ENCODE peak calls at places on chromosomes 11 and 22, in four cellular contexts. G, A, T and B are unnamed samples.

GRCh38 chr11:67372232-67372992 is 986 bp downstream of the CLCF1 start:
- DNase-seq in T (no peak), A (peak), G (peak), B (peak)

GRCh38 chr11:69007978-69008381 is 5.1 kb downstream of the MRGPRF start:
- DNase-seq in G (no peak), A (no peak), T (no peak), B (no peak)

GRCh38 chr11:110490886-110491285 is 61.1 kb downstream of the FDX1 start:
- DNase-seq in A (no peak), G (no peak), T (no peak), B (peak)

GRCh38 chr11:64450168-64450560 is 91.2 kb downstream of the RPS6KA4 start:
- DNase-seq in A (no peak), T (no peak), G (no peak), B (no peak)

GRCh38 chr11:115843685-115844084 is 339.5 kb upstream of the CADM1 start:
- DNase-seq in G (no peak), T (no peak), A (no peak), B (no peak)

GRCh38 chr22:46087816-46088277 is 62.5 kb upstream of the PPARA start:
- DNase-seq in A (peak), T (no peak), G (no peak), B (peak)

GRCh38 chr11:75784506-75784905 is 15.9 kb downstream of the DGAT2 start:
- DNase-seq in A (no peak), G (no peak), T (no peak), B (no peak)

GRCh38 chr11:3231851-3232744 is at the start of gene MRGPRE:
- DNase-seq in A (no peak), T (no peak), G (peak), B (peak)

GRCh38 chr22:36764641-36765040 is 11.3 kb downstream of the IFT27 start:
- DNase-seq in G (no peak), T (no peak), A (no peak), B (no peak)

GRCh38 chr11:79439430-79439892 is 1.4 kb downstream of the TENM4 start:
- DNase-seq in G (no peak), T (no peak), A (no peak), B (peak)
- TF ChIP-seq EZH2 in G (peak), T (no peak), A (no peak), B (peak)

GRCh38 chr11:6654281-6655019 is 1.2 kb downstream of the DCHS1 start:
- DNase-seq in G (no peak), T (no peak), A (no peak), B (no peak)

GRCh38 chr11:6656581-6656915 is 939 bp upstream of the DCHS1 start:
- DNase-seq in T (no peak), G (no peak), A (no peak), B (no peak)

GRCh38 chr11:6655790-6656580 is at the start of gene DCHS1:
- DNase-seq in A (peak), T (no peak), G (peak), B (peak)

GRCh38 chr11:6653656-6654055 is 2.0 kb downstream of the DCHS1 start:
- DNase-seq in A (no peak), T (no peak), G (no peak), B (no peak)

DNA sequence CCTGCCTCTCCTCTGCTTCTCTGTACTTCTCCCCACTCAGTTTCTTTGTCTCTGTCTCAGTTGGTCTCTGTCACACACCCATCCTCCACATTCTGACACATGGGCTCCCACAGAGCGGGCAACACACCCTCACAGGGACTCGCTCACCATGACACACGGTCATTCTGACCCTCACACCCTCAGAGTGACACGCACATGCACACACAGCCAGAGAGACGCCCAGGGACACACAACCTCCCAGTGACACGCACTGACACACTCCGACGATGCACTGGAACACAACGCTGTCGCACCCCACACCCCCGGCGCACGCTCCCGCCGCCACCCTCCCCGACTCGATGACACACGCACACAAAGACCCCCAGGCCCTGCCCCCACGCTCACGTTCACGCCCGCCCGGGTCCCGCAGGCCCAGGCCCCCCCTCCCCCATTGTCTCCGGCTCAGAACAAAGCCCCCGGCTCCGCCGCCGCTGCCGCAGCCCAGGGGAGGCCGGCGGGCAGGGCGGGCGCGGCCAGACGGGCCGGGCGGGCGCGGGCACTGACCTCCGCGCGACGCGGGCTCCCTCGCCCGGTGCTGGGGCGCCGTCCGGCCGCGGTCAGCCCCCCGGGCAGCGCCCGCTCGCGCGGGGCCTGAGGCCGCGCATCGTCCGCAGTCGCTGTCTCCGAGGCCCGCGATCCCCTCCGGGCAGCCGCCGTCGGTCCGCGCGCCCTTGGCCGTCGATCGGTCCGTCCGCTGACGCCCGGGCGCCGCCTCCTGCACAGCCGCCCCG is 404 bp downstream of the DCHS1 start:
- DNase-seq in A (peak), T (no peak), G (peak), B (peak)
- TF ChIP-seq EZH2 in A (no peak), T (peak), G (no peak), B (no peak)

GRCh38 chr11:124867700-124868099 is 2.5 kb downstream of the ROBO3 start:
- DNase-seq in A (peak), G (peak), T (no peak), B (peak)

GRCh38 chr11:124869856-124870387 is 4.7 kb downstream of the ROBO3 start:
- DNase-seq in G (no peak), A (no peak), T (no peak), B (no peak)

GRCh38 chr11:124869331-124869730 is 4.1 kb downstream of the ROBO3 start:
- DNase-seq in A (no peak), G (no peak), T (no peak), B (no peak)

GRCh38 chr11:124870430-124870829 is 5.2 kb downstream of the ROBO3 start:
- DNase-seq in T (no peak), A (no peak), G (no peak), B (no peak)

DNA sequence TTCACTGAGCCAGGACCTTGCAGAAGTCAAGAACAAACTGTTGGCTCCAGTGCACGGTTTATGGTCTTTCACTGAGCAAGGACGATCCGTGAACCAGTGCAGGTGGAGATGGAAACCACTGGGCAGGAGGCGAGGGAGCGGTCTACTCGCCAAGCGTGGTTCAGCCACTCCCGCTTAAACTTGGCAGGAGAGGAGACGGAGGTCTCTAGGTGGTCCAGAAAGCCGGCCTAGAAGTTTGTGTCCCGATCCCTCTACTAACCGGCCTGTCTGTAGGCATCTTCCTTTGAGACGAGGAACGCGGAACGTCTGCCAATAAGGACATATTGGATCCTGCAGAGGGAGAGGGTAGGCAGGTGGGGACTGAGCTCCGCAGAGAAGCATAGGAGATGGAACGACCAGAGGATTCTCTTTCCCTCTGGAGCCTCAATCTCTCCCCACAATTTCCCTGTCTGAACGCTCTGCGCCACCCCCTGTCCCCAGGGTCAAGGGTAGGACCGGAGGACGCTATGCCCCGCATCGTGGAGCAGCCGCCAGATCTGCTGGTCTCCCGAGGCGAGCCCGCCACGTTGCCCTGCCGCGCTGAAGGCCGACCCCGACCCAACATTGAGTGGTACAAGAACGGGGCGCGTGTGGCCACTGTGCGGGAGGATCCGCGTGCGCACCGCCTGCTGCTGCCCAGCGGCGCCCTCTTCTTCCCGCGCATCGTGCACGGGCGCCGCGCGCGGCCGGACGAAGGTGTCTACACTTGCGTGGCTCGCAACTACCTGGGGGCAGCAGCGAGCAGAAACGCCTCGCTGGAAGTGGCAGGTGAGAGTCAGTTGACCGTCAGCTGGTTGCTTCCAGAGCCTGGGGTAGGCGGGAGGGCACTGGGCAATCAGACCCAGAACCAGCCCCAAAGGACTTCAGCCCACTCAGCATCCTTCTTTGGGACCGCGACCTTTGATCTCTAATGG is 3.4 kb downstream of the ROBO3 start:
- DNase-seq in G (peak), A (no peak), T (no peak), B (no peak)
- TF ChIP-seq EZH2 in G (peak), A (peak), T (peak), B (peak)

DNA sequence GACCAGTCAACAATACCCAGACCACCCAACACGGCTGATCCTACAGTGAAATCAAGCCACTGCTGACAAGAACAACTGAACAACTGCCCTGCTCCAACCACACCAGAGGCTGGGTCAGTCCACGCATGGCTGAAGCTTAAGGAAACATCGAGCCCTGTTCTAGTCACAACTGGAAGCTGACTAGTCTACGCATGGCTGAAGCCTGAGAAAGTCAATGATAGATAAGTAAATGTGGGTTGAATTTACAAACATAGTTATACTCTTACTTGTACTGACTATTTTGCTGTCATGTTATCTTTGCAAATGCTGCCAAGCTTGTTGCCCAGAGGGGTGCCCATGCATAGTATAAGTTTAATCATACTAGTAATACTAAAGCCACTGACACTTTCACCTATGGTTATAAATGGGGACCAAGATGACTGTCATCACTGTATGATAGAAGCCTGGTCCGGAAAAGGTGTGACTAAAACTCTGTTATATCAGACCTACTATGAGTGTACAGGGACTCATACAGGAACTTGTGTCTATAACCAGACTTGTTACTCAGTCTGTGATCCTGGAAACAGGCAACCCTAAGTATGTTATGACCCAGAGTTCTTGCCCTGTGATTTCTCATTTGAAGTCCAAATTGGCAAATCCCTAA is 43.4 kb upstream of the GLYAT start:
- DNase-seq in A (no peak), G (no peak), T (no peak), B (no peak)
- TF ChIP-seq EZH2 in A (no peak), G (no peak), T (no peak), B (no peak)

GRCh38 chr11:19777342-19778102 is 64.9 kb downstream of the NAV2 start:
- DNase-seq in G (peak), A (peak), T (no peak), B (peak)
- TF ChIP-seq EZH2 in G (no peak), A (no peak), T (peak), B (no peak)

DNA sequence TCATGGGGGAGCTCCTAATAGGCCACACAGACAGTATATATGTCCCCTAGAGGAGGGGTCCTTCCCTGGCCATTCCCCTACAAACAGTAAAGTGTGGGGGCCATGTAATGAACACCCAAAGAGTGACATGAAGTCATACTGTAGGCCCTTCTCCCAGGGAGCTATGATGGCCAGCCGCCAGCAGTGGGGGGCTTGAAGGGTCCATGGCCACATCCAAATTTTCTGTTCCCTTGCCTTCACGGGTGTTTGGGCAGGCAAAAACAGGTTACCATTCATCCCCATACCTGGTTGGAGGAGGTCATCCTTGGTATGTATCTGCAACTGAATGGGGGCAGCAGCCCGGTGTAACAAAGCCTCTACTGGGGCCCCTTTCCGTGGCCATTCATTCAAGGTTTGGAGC is 2118.0 kb downstream of the LRRC4C start:
- DNase-seq in T (no peak), G (no peak), A (no peak), B (no peak)
- TF ChIP-seq EZH2 in T (no peak), G (no peak), A (no peak), B (no peak)